ENCODE peak calls at places on chromosomes 6 and 20, in nine cellular contexts. W, L, M, Q, Z, B, A, S and G are unnamed samples.

GRCh38 chr20:56773731-56774130 is 144.6 kb downstream of the TFAP2C start:
- DNase-seq in Q (no peak), W (no peak), Z (no peak), M (no peak), A (no peak), B (no peak), S (no peak), L (no peak), G (no peak)

GRCh38 chr20:38873050-38873581 is 53.1 kb upstream of the FAM83D start:
- DNase-seq in Z (no peak), Q (no peak), M (no peak), L (no peak), W (peak; percentile 84), B (peak; percentile 63), A (peak; percentile 37), S (peak; percentile 78), G (no peak)

GRCh38 chr6:53960311-53960710 is 150.9 kb upstream of the MLIP start:
- DNase-seq in Z (no peak), B (no peak), M (no peak), L (no peak), S (no peak), W (no peak), A (no peak), Q (no peak), G (no peak)

GRCh38 chr6:11730645-11731044 is 48.0 kb downstream of the ADTRP start:
- DNase-seq in A (no peak), L (no peak), W (peak; percentile 56), Q (no peak), Z (no peak), B (no peak), M (no peak), S (no peak), G (no peak)

GRCh38 chr6:129863664-129864063 is 2.5 kb upstream of the TMEM244 start:
- DNase-seq in M (no peak), B (no peak), Z (no peak), S (no peak), A (no peak), Q (no peak), W (no peak), L (no peak), G (no peak)

GRCh38 chr6:161498359-161498758 is 224.5 kb upstream of the AGPAT4 start:
- DNase-seq in M (peak; percentile 54), Z (peak; percentile 46), B (no peak), A (no peak), S (no peak), Q (no peak), W (no peak), L (no peak), G (peak; percentile 63)

GRCh38 chr6:13229205-13230085 is 98.9 kb downstream of the TBC1D7 start:
- DNase-seq in B (no peak), L (no peak), Z (peak; percentile 56), M (no peak), S (peak; percentile 13), Q (no peak), A (no peak), W (peak; percentile 46), G (no peak)

GRCh38 chr20:53547664-53548239 is 45.9 kb downstream of the ZNF217 start:
- DNase-seq in Z (peak; percentile 74), B (no peak), Q (peak; percentile 55), M (peak; percentile 63), L (peak; percentile 33), W (no peak), A (peak; percentile 11), S (peak; percentile 17), G (peak; percentile 73)

GRCh38 chr6:13763740-13764381 is 50.5 kb downstream of the MCUR1 start:
- DNase-seq in S (no peak), M (no peak), L (no peak), Z (no peak), W (no peak), A (no peak), B (no peak), Q (no peak), G (no peak)

GRCh38 chr6:10305740-10306423 is 109.0 kb downstream of the TFAP2A start:
- DNase-seq in L (no peak), B (no peak), W (no peak), S (no peak), A (no peak), Z (no peak), M (no peak), Q (no peak), G (no peak)

GRCh38 chr6:108186226-108186625 is 20.4 kb downstream of the NR2E1 start:
- DNase-seq in W (no peak), Q (no peak), A (no peak), S (no peak), M (no peak), L (no peak), Z (no peak), B (no peak), G (no peak)

GRCh38 chr6:109800771-109801170 is 109.7 kb downstream of the FIG4 start:
- DNase-seq in S (no peak), M (no peak), L (no peak), B (no peak), Z (no peak), W (no peak), A (no peak), Q (no peak), G (no peak)

GRCh38 chr6:46985943-46986342 is 56.2 kb downstream of the ADGRF1 start:
- DNase-seq in S (no peak), Z (no peak), W (no peak), B (no peak), M (peak; percentile 61), Q (no peak), A (no peak), L (no peak), G (peak; percentile 73)

GRCh38 chr6:83231146-83231545 is 38.0 kb downstream of the RWDD2A start:
- DNase-seq in B (no peak), A (no peak), Z (no peak), M (no peak), Q (peak; percentile 64), W (no peak), S (no peak), L (no peak), G (no peak)

GRCh38 chr6:121399971-121400370 is 35.5 kb upstream of the GJA1 start:
- DNase-seq in S (no peak), Q (no peak), L (no peak), M (no peak), Z (no peak), B (no peak), A (no peak), W (no peak), G (no peak)

GRCh38 chr6:160112628-160113294 is 8.9 kb upstream of the SLC22A1 start:
- DNase-seq in A (no peak), W (no peak), B (no peak), Z (no peak), S (no peak), M (no peak), Q (no peak), L (no peak), G (no peak)

GRCh38 chr20:46400253-46400652 is 6.2 kb downstream of the ELMO2 start:
- DNase-seq in S (no peak), W (no peak), L (peak; percentile 27), M (peak; percentile 13), A (no peak), B (no peak), Q (peak; percentile 44), Z (no peak), G (peak; percentile 29)

GRCh38 chr20:2314759-2315439 is 19.1 kb downstream of the TGM3 start:
- DNase-seq in B (no peak), Q (no peak), S (no peak), L (no peak), A (no peak), M (no peak), W (no peak), Z (no peak), G (no peak)